ENCODE peak calls at places on chromosomes 5 and 9, in five cellular contexts. D is foreskin melanocyte; S is mammary epithelial cell; A is hepatic stellate cell; Q is activated CD4-positive, alpha-beta memory T cell treated with anti-CD3 and anti-CD28 coated beads, Interleukin-2, amount 10 ng/mL, durations not matched to agents 7 days and 5 days. L is an unnamed sample.

GRCh38 chr9:90900130-90900529 is 98.5 kb downstream of the SYK start:
- DNase-seq in Q (no peak), D (no peak), S (no peak), A (peak), L (no peak)

GRCh38 chr5:14699159-14699558 is 34.6 kb downstream of the OTULIN start:
- DNase-seq in S (no peak), D (no peak), A (no peak), Q (no peak), L (no peak)

GRCh38 chr9:126543490-126543889 is 70.2 kb upstream of the LMX1B start:
- DNase-seq in S (no peak), Q (no peak), D (no peak), A (no peak), L (no peak)

GRCh38 chr5:181059297-181060230 is 19.5 kb downstream of the BTNL9 start:
- DNase-seq in D (no peak), S (no peak), Q (no peak), A (no peak), L (no peak)

GRCh38 chr9:99085949-99086948 is 18.7 kb upstream of the TGFBR1 start:
- DNase-seq in S (no peak), D (no peak), A (peak), Q (no peak), L (no peak)

GRCh38 chr5:71937906-71938698 is 169.2 kb upstream of the MAP1B start:
- DNase-seq in S (no peak), D (no peak), Q (no peak), A (no peak), L (no peak)

GRCh38 chr9:84404095-84404686 is 63.6 kb upstream of the SLC28A3 start:
- DNase-seq in A (no peak), S (no peak), D (no peak), Q (no peak), L (no peak)

GRCh38 chr9:31013371-31013770 is 1371.1 kb upstream of the ACO1 start:
- DNase-seq in D (no peak), A (no peak), Q (no peak), S (no peak), L (no peak)

GRCh38 chr5:109410389-109411174 is 808 bp upstream of the PJA2 start:
- DNase-seq in A (peak), D (peak), Q (peak), S (peak), L (peak)

GRCh38 chr9:34552606-34552981 is 29.8 kb upstream of the ENHO start:
- DNase-seq in D (no peak), Q (no peak), A (no peak), S (no peak), L (no peak)

GRCh38 chr9:87517732-87518131 is 20.1 kb downstream of the DAPK1 start:
- DNase-seq in S (no peak), Q (no peak), A (no peak), D (no peak), L (no peak)

GRCh38 chr5:96790851-96791513 is 16.8 kb downstream of the ERAP1 start:
- DNase-seq in S (no peak), A (peak), D (peak), Q (no peak), L (no peak)

GRCh38 chr5:170375283-170375682 is 13.9 kb downstream of the KCNMB1 start:
- DNase-seq in A (no peak), D (no peak), Q (no peak), S (no peak), L (no peak)